ENCODE peak calls at places on chromosomes 4 and X, in five cellular contexts. Q is A549, F is HepG2, E is stomach, T is cardiac muscle cell. W is an unnamed sample. For H3K4me1, the result is how much of the 10 kb centered on the place peaks cover.

GRCh38 chr4:4639370-4639769 is 97.5 kb upstream of the STX18 start:
- DNase-seq in Q (no peak), F (no peak), E (no peak), T (no peak), W (no peak)

GRCh38 chr4:100786481-100786880 is 268.7 kb upstream of the EMCN start:
- DNase-seq in Q (no peak), F (no peak), E (no peak), T (no peak), W (no peak)

GRCh38 chrX:109374276-109374960 is 107.5 kb downstream of the GUCY2F start:
- DNase-seq in Q (no peak), F (no peak), E (no peak), T (no peak), W (no peak)

GRCh38 chrX:1598876-1599790 is 7.7 kb downstream of the AKAP17A start:
- DNase-seq in Q (no peak), F (no peak), E (no peak), T (no peak), W (no peak)

GRCh38 chrX:72714471-72714916 is 388 bp upstream of the PHKA1 start:
- DNase-seq in Q (peak), F (peak), E (peak), T (peak), W (peak)

GRCh38 chr4:141109983-141110382 is 23.3 kb downstream of the RNF150 start:
- DNase-seq in Q (no peak), F (no peak), E (no peak), T (no peak), W (no peak)

GRCh38 chrX:106933538-106933961 is 13.3 kb downstream of the CLDN2 start:
- DNase-seq in Q (peak), F (peak), E (peak), T (peak), W (peak)

GRCh38 chr4:122531514-122531913 is 75.0 kb upstream of the IL2 start:
- DNase-seq in Q (no peak), F (no peak), E (no peak), T (no peak), W (no peak)

GRCh38 chr4:78645853-78646757 is 94.5 kb downstream of the ANXA3 start:
- DNase-seq in Q (peak), F (peak), E (peak), T (peak), W (no peak)

GRCh38 chrX:85992811-85993229 is 54.5 kb downstream of the CHM start:
- DNase-seq in Q (no peak), F (peak), E (no peak), T (peak), W (no peak)

GRCh38 chr4:8344387-8344786 is 74.8 kb downstream of the HTRA3 start:
- DNase-seq in Q (no peak), F (no peak), E (peak), T (no peak), W (no peak)

GRCh38 chr4:148311493-148311892 is 130.7 kb downstream of the NR3C2 start:
- DNase-seq in Q (no peak), F (no peak), E (no peak), T (no peak), W (no peak)

GRCh38 chr4:3802571-3803474 is 36.6 kb downstream of the ADRA2C start:
- DNase-seq in Q (no peak), F (peak), E (no peak), T (no peak), W (no peak)

GRCh38 chr4:108555701-108556100 is 64.7 kb upstream of the RPL34 start:
- DNase-seq in Q (no peak), F (no peak), E (no peak), T (no peak), W (no peak)

GRCh38 chr4:42412251-42412650 is 15.0 kb downstream of the SHISA3 start:
- DNase-seq in Q (no peak), F (no peak), E (no peak), T (peak), W (no peak)

GRCh38 chr4:171876636-171877035 is 63.4 kb downstream of the GALNTL6 start:
- DNase-seq in Q (no peak), F (no peak), E (no peak), T (no peak), W (no peak)

DNA sequence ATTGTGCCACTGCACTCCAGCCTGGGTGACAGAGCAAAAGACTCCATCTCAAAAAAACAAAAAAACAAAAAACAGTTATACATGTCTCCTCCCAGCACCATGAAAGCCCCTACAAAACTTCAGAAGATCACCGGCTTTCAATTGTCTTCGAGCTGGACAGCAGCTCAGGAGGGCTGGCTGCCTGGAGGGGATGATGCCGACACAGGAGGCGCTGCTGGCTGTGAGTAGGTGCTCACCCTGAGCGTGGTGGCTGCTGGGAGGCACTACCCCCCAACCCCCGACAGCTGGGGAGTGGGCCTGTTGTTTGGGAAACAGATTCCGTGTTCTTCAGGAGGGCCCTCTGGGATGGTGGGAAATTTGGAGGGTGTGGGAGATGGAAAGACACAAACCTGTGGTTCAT is 6.9 kb upstream of the ELF4 start:
- DNase-seq in Q (no peak), F (no peak), E (no peak), T (no peak), W (no peak)
- H3K4me1 ChIP-seq in Q (under half), F (under half), E (under half), T (under half), W (under half)

GRCh38 chrX:47235691-47236103 is 2.9 kb downstream of the USP11 start:
- DNase-seq in Q (no peak), F (peak), E (no peak), T (peak), W (no peak)

GRCh38 chrX:47233333-47234113 is 714 bp downstream of the USP11 start:
- DNase-seq in Q (peak), F (peak), E (peak), T (peak), W (peak)

GRCh38 chrX:47232803-47233332 is at the start of gene USP11:
- DNase-seq in Q (peak), F (peak), E (peak), T (peak), W (peak)

GRCh38 chrX:47232197-47232802 is 509 bp upstream of the USP11 start:
- DNase-seq in Q (no peak), F (no peak), E (no peak), T (no peak), W (no peak)

DNA sequence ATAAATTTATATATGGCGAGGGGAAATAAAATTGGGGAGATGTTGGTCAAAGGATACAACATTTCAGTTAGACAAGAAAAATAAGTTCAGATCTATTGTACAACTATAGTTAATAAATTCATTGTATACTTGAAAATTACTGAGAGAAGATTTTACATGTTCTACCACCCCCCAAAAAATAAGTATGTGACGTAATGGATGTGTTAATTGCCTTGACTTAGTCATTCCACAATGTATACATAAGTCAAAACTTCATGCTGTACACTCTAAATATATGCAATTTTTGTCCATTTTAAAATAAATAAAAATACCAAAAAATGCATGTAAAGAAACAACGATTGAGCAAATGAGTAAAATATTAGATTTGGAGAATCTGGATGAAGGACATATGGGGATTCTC is 1.8 kb downstream of the USP11 start:
- DNase-seq in Q (no peak), F (no peak), E (no peak), T (peak), W (no peak)
- H3K4me3 ChIP-seq in Q (peak), F (peak), E (peak), T (peak), W (no peak)

GRCh38 chr4:25857851-25858400 is 4.9 kb downstream of the SEL1L3 start:
- DNase-seq in Q (no peak), F (no peak), E (no peak), T (no peak), W (no peak)

GRCh38 chr4:25860586-25861421 is 2.0 kb downstream of the SEL1L3 start:
- DNase-seq in Q (peak), F (no peak), E (peak), T (peak), W (no peak)

GRCh38 chr4:25859429-25860148 is 3.2 kb downstream of the SEL1L3 start:
- DNase-seq in Q (no peak), F (no peak), E (no peak), T (peak), W (no peak)

GRCh38 chr4:25856756-25857155 is 6.0 kb downstream of the SEL1L3 start:
- DNase-seq in Q (no peak), F (no peak), E (no peak), T (peak), W (no peak)

GRCh38 chr4:25857403-25857802 is 5.4 kb downstream of the SEL1L3 start:
- DNase-seq in Q (peak), F (no peak), E (no peak), T (peak), W (no peak)
- TF ChIP-seq CTCF in Q (no peak), F (no peak), E (no peak), T (no peak), W (no peak)

GRCh38 chr4:102504941-102505340 is 3.8 kb downstream of the NFKB1 start:
- DNase-seq in Q (no peak), F (no peak), E (no peak), T (no peak), W (no peak)
- H3K4me1 ChIP-seq in Q (under half), F (under half), E (under half), T (under half), W (under half)

DNA sequence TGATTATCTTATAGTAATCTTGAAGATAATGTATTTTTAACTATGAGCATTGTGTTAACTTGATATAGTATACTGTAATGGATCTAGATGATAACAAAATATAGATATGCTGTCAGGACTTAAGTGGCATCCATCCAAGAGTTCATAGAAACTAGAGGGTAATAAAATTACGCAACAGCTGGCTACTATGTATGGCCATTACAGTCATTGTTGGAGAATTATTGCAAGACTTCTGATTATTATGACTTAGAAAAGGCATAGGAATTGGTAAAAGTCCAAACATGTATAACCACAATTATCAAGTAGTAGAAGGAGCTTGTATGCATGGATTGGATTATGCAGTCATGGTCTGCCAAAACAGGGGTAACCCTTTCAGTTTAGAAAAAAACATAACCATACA is 9.5 kb downstream of the OGT start:
- DNase-seq in Q (no peak), F (no peak), E (no peak), T (peak), W (no peak)
- H3K4me3 ChIP-seq in Q (no peak), F (no peak), E (no peak), T (no peak), W (no peak)

GRCh38 chr4:763922-764321 is 58.3 kb downstream of the PCGF3 start:
- DNase-seq in Q (no peak), F (no peak), E (no peak), T (no peak), W (no peak)

GRCh38 chr4:764405-765169 is 59.0 kb downstream of the PCGF3 start:
- DNase-seq in Q (no peak), F (no peak), E (no peak), T (no peak), W (no peak)

GRCh38 chr4:768076-768475 is 57.9 kb downstream of the CPLX1 start:
- DNase-seq in Q (no peak), F (no peak), E (no peak), T (no peak), W (no peak)

GRCh38 chr4:766559-767283 is 59.2 kb downstream of the CPLX1 start:
- DNase-seq in Q (no peak), F (no peak), E (no peak), T (no peak), W (no peak)

DNA sequence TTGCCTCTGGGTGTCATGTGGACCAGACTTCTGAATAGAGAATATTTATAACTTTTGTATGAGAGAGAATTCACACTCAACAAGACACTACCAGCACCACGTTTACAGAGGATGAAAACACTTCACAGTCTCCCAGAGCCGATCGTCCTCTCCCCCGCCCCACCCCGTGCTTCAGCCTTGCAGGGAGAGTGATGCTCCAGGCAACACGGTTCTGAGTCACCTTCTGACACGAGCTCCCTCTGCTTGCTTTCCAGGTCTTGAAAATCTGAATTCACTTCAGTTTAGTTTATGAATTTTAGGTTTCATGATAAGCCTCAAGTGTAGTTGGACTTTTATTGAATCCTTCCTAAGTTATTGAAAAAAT is 59.8 kb downstream of the CPLX1 start:
- DNase-seq in Q (peak), F (no peak), E (no peak), T (peak), W (no peak)
- TF ChIP-seq CTCF in Q (no peak), F (no peak), E (no peak), T (no peak), W (no peak)

GRCh38 chr4:153520227-153520626 is 54.1 kb downstream of the TMEM131L start:
- DNase-seq in Q (no peak), F (no peak), E (no peak), T (no peak), W (no peak)
- H3K4me1 ChIP-seq in Q (under half), F (under half), E (under half), T (under half), W (half or more)

W was measured in Caco-2.